ENCODE peak calls at places on chromosomes 2 and 18, in four cellular contexts. X is foreskin fibroblast, G is fibroblast of mammary gland, T is heart right ventricle. L is an unnamed sample.

GRCh38 chr2:121010998-121011397 is 274.0 kb downstream of the TFCP2L1 start:
- DNase-seq in G (no peak), X (no peak), T (no peak), L (no peak)

GRCh38 chr2:70977605-70978205 is 725 bp upstream of the ANKRD53 start:
- DNase-seq in T (no peak), X (peak), G (peak), L (no peak)

GRCh38 chr18:63131944-63132818 is 187.4 kb downstream of the BCL2 start:
- DNase-seq in G (no peak), T (no peak), X (no peak), L (no peak)

GRCh38 chr2:239704737-239705136 is 303.9 kb upstream of the HDAC4 start:
- DNase-seq in X (no peak), T (no peak), G (no peak), L (no peak)

GRCh38 chr2:71552861-71553301 is 99.5 kb downstream of the DYSF start:
- DNase-seq in T (no peak), G (peak), X (no peak), L (no peak)

GRCh38 chr2:172253190-172254052 is 150.7 kb upstream of the DLX2 start:
- DNase-seq in G (peak), T (peak), X (peak), L (peak)

GRCh38 chr2:134191835-134192234 is 62.0 kb upstream of the MGAT5 start:
- DNase-seq in X (no peak), G (no peak), T (no peak), L (no peak)

GRCh38 chr2:17615728-17616351 is 75.3 kb downstream of the VSNL1 start:
- DNase-seq in X (peak), G (peak), T (no peak), L (peak)

GRCh38 chr2:20173496-20174402 is 51.2 kb downstream of the SDC1 start:
- DNase-seq in X (no peak), T (no peak), G (no peak), L (no peak)

GRCh38 chr18:46407471-46408166 is 249.4 kb downstream of the LOXHD1 start:
- DNase-seq in X (no peak), T (peak), G (peak), L (no peak)

GRCh38 chr2:110114007-110114591 is 1.5 kb downstream of the MALL start:
- DNase-seq in X (no peak), T (peak), G (no peak), L (no peak)

GRCh38 chr2:52857722-52858121 is 909.9 kb upstream of the CHAC2 start:
- DNase-seq in G (no peak), X (no peak), T (no peak), L (no peak)

GRCh38 chr2:71602115-71602495 is 148.7 kb downstream of the DYSF start:
- DNase-seq in T (no peak), G (no peak), X (no peak), L (no peak)

GRCh38 chr2:116917196-116917595 is 897.3 kb upstream of the DDX18 start:
- DNase-seq in G (no peak), T (no peak), X (no peak), L (no peak)

GRCh38 chr2:200377774-200378336 is 71.4 kb downstream of the SPATS2L start:
- DNase-seq in T (no peak), G (no peak), X (no peak), L (no peak)

GRCh38 chr2:106801256-106801655 is 84.7 kb downstream of the ST6GAL2 start:
- DNase-seq in X (no peak), T (no peak), G (no peak), L (no peak)

GRCh38 chr2:27959496-27959895 is 69.0 kb downstream of the BABAM2 start:
- DNase-seq in T (peak), G (peak), X (peak), L (no peak)

GRCh38 chr2:95276244-95276887 is 2.1 kb downstream of the PROM2 start:
- DNase-seq in X (no peak), G (no peak), T (no peak), L (no peak)

GRCh38 chr18:5294113-5294617 is 1.4 kb downstream of the ZBTB14 start:
- DNase-seq in T (no peak), G (peak), X (no peak), L (no peak)

GRCh38 chr18:70981400-70982140 is 692.7 kb downstream of the SOCS6 start:
- DNase-seq in G (no peak), X (no peak), T (no peak), L (no peak)

GRCh38 chr18:42296723-42297122 is 341.7 kb downstream of the PIK3C3 start:
- DNase-seq in T (no peak), G (peak), X (no peak), L (no peak)

GRCh38 chr2:159614534-159615186 is 1.7 kb downstream of the BAZ2B start:
- DNase-seq in X (no peak), T (no peak), G (no peak), L (no peak)

GRCh38 chr2:140117371-140117770 is 1337.2 kb upstream of the NXPH2 start:
- DNase-seq in X (no peak), T (no peak), G (no peak), L (no peak)

GRCh38 chr2:206422493-206422892 is 20.8 kb upstream of the ADAM23 start:
- DNase-seq in X (no peak), G (no peak), T (no peak), L (no peak)

GRCh38 chr2:38712413-38712812 is 38.7 kb downstream of the SRSF7 start:
- DNase-seq in T (no peak), G (no peak), X (no peak), L (no peak)
- TF ChIP-seq CTCF in T (no peak), G (no peak), X (no peak), L (no peak)

DNA sequence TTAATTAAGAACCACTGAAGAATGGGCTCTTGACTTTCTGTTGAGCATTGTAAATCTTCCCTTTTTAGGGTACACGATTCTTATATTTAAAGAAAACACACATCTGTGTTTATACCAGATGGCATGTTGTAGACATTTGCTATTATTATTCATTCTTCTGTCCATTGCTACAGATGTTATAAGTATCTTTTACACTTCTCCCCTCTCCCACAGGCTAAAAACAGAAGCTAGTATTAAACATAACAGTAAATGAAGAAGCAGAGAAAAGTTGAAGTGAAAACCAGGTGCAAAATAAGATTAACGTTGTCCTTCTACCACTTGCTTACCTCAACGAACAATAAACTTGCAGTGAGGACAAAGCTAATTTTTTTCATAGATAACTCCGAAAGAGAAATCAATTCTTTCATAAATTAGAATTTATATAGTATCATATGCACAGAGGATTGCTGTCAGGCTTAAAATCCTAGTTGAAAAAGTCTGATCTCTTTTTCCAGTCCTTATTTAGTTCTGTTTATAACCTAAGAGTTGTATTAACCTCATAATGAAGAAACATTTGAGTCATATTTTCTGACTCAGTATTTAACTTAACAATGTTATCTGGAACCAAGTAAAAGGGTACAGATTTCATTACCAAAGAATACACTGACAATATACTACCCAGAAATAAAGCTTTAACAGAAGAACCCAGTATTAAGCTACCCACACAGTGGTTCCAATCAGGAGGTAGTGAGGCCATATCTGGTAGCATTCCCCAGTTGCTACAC is 16.4 kb upstream of the ZNF385B start:
- DNase-seq in X (no peak), G (peak), T (no peak), L (no peak)
- H3K4me3 ChIP-seq in X (no peak), G (no peak), T (no peak), L (no peak)

GRCh38 chr18:59783138-59783537 is 85.9 kb upstream of the CCBE1 start:
- DNase-seq in T (no peak), X (peak), G (peak), L (peak)
- TF ChIP-seq CTCF in T (peak), X (peak), G (peak), L (peak)

GRCh38 chr2:24774373-24774772 is 18.8 kb downstream of the PTRHD1 start:
- DNase-seq in X (no peak), T (no peak), G (peak), L (no peak)
- H3K4me3 ChIP-seq in X (no peak), T (no peak), G (no peak), L (no peak)

L was measured in HFF-Myc.